ENCODE peak calls at places on chromosomes 16 and 17, in six cellular contexts. W, G, I, Y, U and K are unnamed samples.

GRCh38 chr17:50842506-50843149 is 7.2 kb downstream of the WFIKKN2 start:
- DNase-seq in W (no peak), G (no peak), I (no peak), Y (no peak), U (no peak), K (peak; percentile 67)

GRCh38 chr17:30477758-30478115 is 529 bp downstream of the GOSR1 start:
- DNase-seq in W (no peak), G (no peak), I (peak; percentile 2), Y (no peak), U (no peak), K (no peak)

GRCh38 chr16:84973776-84974523 is 37.4 kb downstream of the ZDHHC7 start:
- DNase-seq in W (no peak), G (no peak), I (no peak), Y (no peak), U (no peak), K (no peak)

GRCh38 chr16:19840524-19841110 is 44.0 kb downstream of the GPRC5B start:
- DNase-seq in W (no peak), G (no peak), I (no peak), Y (no peak), U (no peak), K (no peak)

GRCh38 chr17:8473451-8474192 is 37.9 kb downstream of the NDEL1 start:
- DNase-seq in W (no peak), G (no peak), I (no peak), Y (no peak), U (no peak), K (no peak)

GRCh38 chr16:53129281-53130192 is 74.7 kb downstream of the CHD9 start:
- DNase-seq in W (no peak), G (no peak), I (no peak), Y (no peak), U (no peak), K (no peak)

GRCh38 chr16:24228514-24228913 is 27.6 kb upstream of the CACNG3 start:
- DNase-seq in W (no peak), G (no peak), I (no peak), Y (no peak), U (no peak), K (no peak)

GRCh38 chr17:8861482-8862181 is 5.8 kb downstream of the PIK3R6 start:
- DNase-seq in W (no peak), G (no peak), I (no peak), Y (no peak), U (no peak), K (no peak)

GRCh38 chr17:34760931-34761500 is 181.6 kb downstream of the TMEM132E start:
- DNase-seq in W (no peak), G (no peak), I (no peak), Y (no peak), U (no peak), K (no peak)

GRCh38 chr17:40442392-40443195 is 656 bp upstream of the IGFBP4 start:
- DNase-seq in W (no peak), G (no peak), I (no peak), Y (no peak), U (no peak), K (no peak)

GRCh38 chr17:63881935-63882601 is at the start of gene GH2:
- DNase-seq in W (peak; percentile 49), G (no peak), I (peak; percentile 58), Y (peak; percentile 49), U (no peak), K (no peak)

GRCh38 chr17:68238894-68239293 is 8.9 kb upstream of the AMZ2 start:
- DNase-seq in W (no peak), G (no peak), I (no peak), Y (no peak), U (no peak), K (no peak)

GRCh38 chr16:69035375-69035774 is 70.1 kb upstream of the HAS3 start:
- DNase-seq in W (no peak), G (no peak), I (no peak), Y (no peak), U (no peak), K (no peak)

GRCh38 chr16:3140603-3141427 is 6.0 kb downstream of the ZNF213 start:
- DNase-seq in W (no peak), G (peak; percentile 42), I (no peak), Y (no peak), U (no peak), K (peak; percentile 86)

GRCh38 chr16:71453051-71453450 is 9.0 kb downstream of the ZNF23 start:
- DNase-seq in W (no peak), G (no peak), I (no peak), Y (no peak), U (no peak), K (no peak)

GRCh38 chr17:7673239-7673638 is 14.1 kb downstream of the TP53 start:
- DNase-seq in W (no peak), G (no peak), I (peak; percentile 8), Y (no peak), U (no peak), K (no peak)

GRCh38 chr16:9687737-9688319 is 494.4 kb downstream of the GRIN2A start:
- DNase-seq in W (no peak), G (no peak), I (no peak), Y (no peak), U (no peak), K (no peak)

GRCh38 chr17:37478187-37478586 is 11.5 kb upstream of the DUSP14 start:
- DNase-seq in W (no peak), G (no peak), I (no peak), Y (no peak), U (peak; percentile 60), K (no peak)

GRCh38 chr16:31367875-31368274 is 12.9 kb downstream of the ITGAX start:
- DNase-seq in W (no peak), G (no peak), I (no peak), Y (no peak), U (no peak), K (no peak)

GRCh38 chr16:84138824-84139627 is 6.0 kb downstream of the HSDL1 start:
- DNase-seq in W (peak; percentile 74), G (peak; percentile 60), I (no peak), Y (no peak), U (no peak), K (no peak)

GRCh38 chr17:38616361-38616760 is 10.6 kb upstream of the SRCIN1 start:
- DNase-seq in W (no peak), G (no peak), I (no peak), Y (no peak), U (no peak), K (no peak)

DNA sequence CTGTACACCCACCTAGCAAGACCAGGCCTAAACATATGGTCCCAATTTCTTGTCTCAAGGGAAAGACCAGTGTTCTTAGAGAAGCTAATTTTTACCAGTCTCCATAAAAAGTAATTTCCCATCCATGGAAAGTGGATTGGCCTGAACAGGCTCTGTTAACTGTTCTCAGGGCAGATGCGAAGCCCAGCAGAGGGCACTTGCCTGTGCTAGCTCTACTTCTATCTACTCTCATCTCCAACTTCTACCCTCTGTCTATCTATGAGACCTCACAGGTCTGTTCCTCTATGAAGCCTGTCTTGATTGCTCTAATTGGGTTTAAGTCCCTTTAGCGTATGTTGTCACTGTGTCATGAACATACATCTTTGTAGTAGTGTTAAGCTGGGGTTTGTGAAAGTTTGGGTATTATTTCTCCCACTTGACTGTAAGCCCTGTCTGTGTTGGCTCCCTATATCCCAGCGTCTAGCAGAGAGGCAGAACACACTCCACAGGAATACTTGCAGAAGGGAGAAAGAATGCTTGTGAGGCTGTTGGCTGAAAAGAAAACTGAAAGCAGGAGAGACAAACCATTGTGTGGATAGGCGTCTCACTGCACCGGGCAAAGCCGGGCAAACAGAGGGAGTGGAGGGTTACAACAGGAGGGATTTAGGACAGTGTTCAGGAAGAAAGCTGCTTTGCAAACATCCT is 167.2 kb upstream of the MAF start:
- DNase-seq in W (no peak), G (no peak), I (no peak), Y (no peak), U (no peak), K (no peak)
- TF ChIP-seq CTCF in W (no peak), G (no peak), I (no peak), Y (no peak), U (peak; percentile 14), K (peak; percentile 61)

GRCh38 chr17:76151896-76152454 is 10.9 kb upstream of the FOXJ1 start:
- DNase-seq in W (no peak), G (no peak), I (peak; percentile 52), Y (no peak), U (no peak), K (no peak)

GRCh38 chr17:76150712-76151622 is 9.9 kb upstream of the FOXJ1 start:
- DNase-seq in W (no peak), G (no peak), I (no peak), Y (no peak), U (no peak), K (no peak)

GRCh38 chr17:76153640-76154039 is 12.6 kb upstream of the FOXJ1 start:
- DNase-seq in W (no peak), G (no peak), I (no peak), Y (no peak), U (no peak), K (no peak)

GRCh38 chr17:76153202-76153601 is 12.2 kb upstream of the FOXJ1 start:
- DNase-seq in W (no peak), G (no peak), I (no peak), Y (no peak), U (no peak), K (no peak)

DNA sequence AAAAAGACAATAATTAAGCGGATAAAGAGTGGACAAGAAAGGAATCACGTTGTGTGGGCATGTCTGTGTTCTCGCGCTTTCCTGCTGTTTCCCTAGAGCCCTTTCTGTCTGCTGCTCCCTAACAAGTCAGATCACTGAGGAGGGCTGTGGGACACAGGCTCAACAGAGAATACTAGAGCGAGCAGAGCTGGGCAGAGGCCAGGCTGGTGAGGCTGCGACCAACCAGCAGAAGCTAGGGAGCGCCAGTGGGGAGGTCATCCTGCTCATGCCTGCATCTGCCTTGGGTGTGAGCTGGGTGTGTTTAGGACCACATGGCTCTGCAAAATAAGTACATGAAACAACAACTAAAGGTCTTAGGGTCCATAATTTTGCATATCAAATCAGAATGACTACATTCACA is 11.5 kb upstream of the FOXJ1 start:
- DNase-seq in W (no peak), G (no peak), I (no peak), Y (no peak), U (no peak), K (no peak)
- TF ChIP-seq CTCF in W (no peak), G (no peak), I (no peak), Y (no peak), U (no peak), K (no peak)

DNA sequence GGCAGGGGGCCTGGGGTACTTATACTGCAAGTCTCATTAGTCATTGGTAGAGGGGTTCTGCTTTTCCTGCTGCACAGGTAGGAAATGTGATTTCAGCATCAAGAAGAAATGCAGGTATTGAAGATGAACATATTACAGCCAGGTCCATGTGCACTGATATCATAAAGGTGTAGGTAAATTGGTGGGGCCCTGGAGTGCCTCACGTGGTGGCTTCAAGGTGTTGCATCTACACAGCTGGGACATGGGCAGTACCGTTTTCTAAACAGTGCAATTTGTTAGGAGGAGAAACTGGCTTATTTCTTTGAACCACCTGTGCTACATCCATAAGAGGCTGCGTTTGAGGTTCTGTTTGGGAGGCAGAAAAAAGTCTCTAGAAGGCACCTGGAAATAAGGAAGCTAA is 618.1 kb upstream of the RBFOX1 start:
- DNase-seq in W (no peak), G (no peak), I (no peak), Y (no peak), U (no peak), K (no peak)
- TF ChIP-seq CTCF in W (no peak), G (no peak), I (no peak), Y (no peak), U (no peak), K (no peak)

DNA sequence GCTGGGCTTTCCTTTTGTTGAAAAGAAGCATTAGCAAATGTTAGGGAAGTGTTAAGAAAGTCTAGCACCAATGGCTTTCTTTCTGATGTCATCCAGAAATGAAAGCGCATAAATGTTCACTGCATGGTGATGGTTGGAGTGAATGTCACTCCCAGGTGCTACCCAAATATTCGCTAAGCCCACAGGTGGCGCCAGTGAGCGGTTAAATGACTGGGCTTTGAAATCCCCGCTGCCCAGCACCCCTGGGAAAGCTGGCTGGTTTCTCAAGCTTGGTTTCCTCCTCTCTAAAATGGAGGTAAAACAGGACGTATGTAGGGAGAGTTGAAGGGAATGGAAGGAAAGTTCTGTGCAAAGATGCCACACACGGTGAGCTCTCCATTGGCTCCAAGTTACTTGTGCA is 104.4 kb downstream of the IRX5 start:
- DNase-seq in W (peak; percentile 36), G (peak; percentile 53), I (no peak), Y (no peak), U (no peak), K (no peak)
- TF ChIP-seq CTCF in W (peak; percentile 3), G (peak; percentile 42), I (no peak), Y (no peak), U (no peak), K (peak; percentile 69)